ENCODE peak calls at places on chromosomes 5 and 9, in six cellular contexts. Q, O, S, B, M and N are unnamed samples.

GRCh38 chr5:157215826-157216167 is 35.2 kb downstream of the ITK start:
- DNase-seq in B (no peak), M (no peak), O (no peak), S (no peak), Q (no peak), N (no peak)

GRCh38 chr9:89013660-89014059 is 22.4 kb downstream of the S1PR3 start:
- DNase-seq in O (no peak), B (no peak), M (no peak), S (no peak), Q (no peak), N (no peak)

GRCh38 chr5:59540366-59540765 is 353.2 kb downstream of the PDE4D start:
- DNase-seq in M (no peak), O (no peak), Q (no peak), S (no peak), B (no peak), N (no peak)

GRCh38 chr5:178058321-178059012 is 54.9 kb upstream of the N4BP3 start:
- DNase-seq in M (no peak), S (no peak), B (no peak), O (no peak), Q (no peak), N (no peak)

GRCh38 chr9:120886490-120886967 is 9.5 kb upstream of the PHF19 start:
- DNase-seq in B (no peak), Q (no peak), O (no peak), S (peak; percentile 69), M (peak; percentile 91), N (no peak)

GRCh38 chr5:71860048-71860447 is 141.0 kb downstream of the CARTPT start:
- DNase-seq in B (no peak), Q (no peak), M (peak; percentile 58), O (no peak), S (no peak), N (peak; percentile 33)

GRCh38 chr5:61969347-61969746 is 336.7 kb upstream of the KIF2A start:
- DNase-seq in S (no peak), O (no peak), Q (peak; percentile 42), M (no peak), B (no peak), N (no peak)

GRCh38 chr9:3906437-3907213 is 380.8 kb upstream of the RFX3 start:
- DNase-seq in B (no peak), M (peak; percentile 89), S (peak; percentile 29), Q (no peak), O (no peak), N (peak; percentile 96)

GRCh38 chr5:149177911-149178565 is 36.7 kb downstream of the ABLIM3 start:
- DNase-seq in O (no peak), B (no peak), S (no peak), M (no peak), Q (no peak), N (peak; percentile 17)

GRCh38 chr5:128356011-128356410 is 182.0 kb downstream of the FBN2 start:
- DNase-seq in O (no peak), S (no peak), Q (no peak), B (no peak), M (no peak), N (no peak)

GRCh38 chr5:111854196-111854595 is 97.2 kb upstream of the NREP start:
- DNase-seq in B (no peak), M (no peak), O (no peak), Q (no peak), S (no peak), N (no peak)

GRCh38 chr5:177256296-177256695 is 47.2 kb downstream of the RAB24 start:
- DNase-seq in B (no peak), M (peak; percentile 18), O (no peak), Q (no peak), S (no peak), N (no peak)

GRCh38 chr5:66872688-66873333 is 276.6 kb downstream of the MAST4 start:
- DNase-seq in Q (no peak), S (no peak), B (no peak), M (no peak), O (no peak), N (no peak)

GRCh38 chr9:36407122-36407723 is 7.2 kb upstream of the RNF38 start:
- DNase-seq in O (peak; percentile 29), Q (peak; percentile 68), M (peak; percentile 78), B (peak; percentile 62), S (peak; percentile 56), N (peak; percentile 77)

GRCh38 chr5:174737335-174737734 is 13.0 kb downstream of the MSX2 start:
- DNase-seq in O (no peak), B (no peak), Q (no peak), M (no peak), S (no peak), N (no peak)

GRCh38 chr9:121373401-121373769 is 3.3 kb upstream of the STOM start:
- DNase-seq in Q (no peak), S (no peak), O (no peak), M (peak; percentile 56), B (no peak), N (no peak)

DNA sequence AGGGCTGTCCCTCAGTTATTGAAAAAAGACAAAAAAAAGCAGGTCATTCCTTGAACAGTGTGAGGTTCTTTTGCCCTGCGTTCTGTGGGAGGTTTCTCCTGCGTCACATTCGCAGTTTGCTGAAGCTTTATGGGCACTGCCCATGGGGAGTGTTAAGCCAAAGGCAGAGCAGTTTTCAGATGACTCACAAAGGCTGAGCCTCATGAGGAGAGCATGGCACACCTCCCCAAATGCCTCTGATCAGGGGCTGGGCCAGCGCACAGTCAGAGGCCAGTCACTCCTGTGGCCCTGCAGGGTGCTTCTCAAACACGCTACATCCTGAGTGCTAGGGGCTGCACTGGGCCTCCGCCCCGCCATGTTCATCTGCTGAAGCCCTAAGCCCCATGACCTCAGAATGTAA is 38.4 kb downstream of the IRX1 start:
- DNase-seq in Q (no peak), S (no peak), O (no peak), M (no peak), B (no peak), N (no peak)
- H3K4me3 ChIP-seq in Q (no peak overlapping the region), S (no peak overlapping the region), O (no peak overlapping the region), M (no peak overlapping the region), B (no peak overlapping the region), N (no peak overlapping the region)

GRCh38 chr5:126368239-126368812 is 54.9 kb upstream of the GRAMD2B start:
- DNase-seq in B (no peak), M (no peak), O (no peak), S (peak; percentile 24), Q (no peak), N (no peak)
- H3K4me3 ChIP-seq in B (no peak overlapping the region), M (no peak overlapping the region), O (no peak overlapping the region), S (no peak overlapping the region), Q (no peak overlapping the region), N (no peak overlapping the region)

DNA sequence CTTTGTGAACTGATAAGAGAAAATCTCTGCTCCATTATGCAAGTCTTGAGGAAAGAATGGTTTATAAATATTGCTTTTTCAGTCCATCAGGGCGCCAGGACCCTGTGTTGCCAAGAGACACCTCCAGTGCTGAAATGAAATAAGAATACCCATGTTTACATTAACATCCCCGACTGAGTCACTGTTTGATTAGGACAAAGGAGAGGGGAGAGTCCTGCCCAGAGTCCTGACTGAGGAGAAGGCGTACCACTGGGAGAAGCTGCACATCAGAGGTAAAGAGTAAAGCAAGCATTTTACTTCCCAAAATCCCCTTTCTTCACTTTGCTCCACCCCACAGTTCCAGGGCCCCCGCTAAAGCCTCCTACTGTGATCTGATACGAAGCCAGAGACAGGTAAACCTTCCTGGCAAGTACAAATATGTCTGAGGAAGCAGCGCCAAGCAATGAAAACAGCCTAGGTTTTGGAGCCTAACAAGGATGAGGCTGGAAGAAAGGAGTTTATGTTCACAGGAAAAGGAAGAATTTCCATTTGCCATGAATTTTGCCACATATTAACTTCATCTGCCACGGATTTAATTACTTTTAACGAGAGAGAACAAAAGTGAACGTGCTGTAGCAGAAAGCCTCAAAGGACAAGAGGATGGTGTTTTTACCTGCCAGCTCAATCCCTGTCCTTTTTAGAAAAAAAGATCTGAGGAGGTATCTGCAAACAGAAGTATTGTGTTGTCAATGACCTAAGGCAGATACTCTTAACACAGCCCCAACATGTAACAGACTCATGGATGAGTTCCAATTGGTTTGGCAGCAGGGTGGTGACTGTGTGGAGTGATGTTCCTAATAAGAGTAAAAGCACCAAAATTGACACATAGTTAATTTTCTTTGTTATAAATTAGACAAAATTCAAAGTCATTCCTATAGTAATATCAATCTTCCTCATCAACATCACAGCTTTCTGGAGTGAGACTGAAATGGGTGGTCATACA is 209.4 kb upstream of the TLE4 start:
- DNase-seq in O (no peak), Q (no peak), M (no peak), S (no peak), B (no peak), N (no peak)
- H3K4me3 ChIP-seq in O (no peak overlapping the region), Q (no peak overlapping the region), M (no peak overlapping the region), S (no peak overlapping the region), B (no peak overlapping the region), N (no peak overlapping the region)

DNA sequence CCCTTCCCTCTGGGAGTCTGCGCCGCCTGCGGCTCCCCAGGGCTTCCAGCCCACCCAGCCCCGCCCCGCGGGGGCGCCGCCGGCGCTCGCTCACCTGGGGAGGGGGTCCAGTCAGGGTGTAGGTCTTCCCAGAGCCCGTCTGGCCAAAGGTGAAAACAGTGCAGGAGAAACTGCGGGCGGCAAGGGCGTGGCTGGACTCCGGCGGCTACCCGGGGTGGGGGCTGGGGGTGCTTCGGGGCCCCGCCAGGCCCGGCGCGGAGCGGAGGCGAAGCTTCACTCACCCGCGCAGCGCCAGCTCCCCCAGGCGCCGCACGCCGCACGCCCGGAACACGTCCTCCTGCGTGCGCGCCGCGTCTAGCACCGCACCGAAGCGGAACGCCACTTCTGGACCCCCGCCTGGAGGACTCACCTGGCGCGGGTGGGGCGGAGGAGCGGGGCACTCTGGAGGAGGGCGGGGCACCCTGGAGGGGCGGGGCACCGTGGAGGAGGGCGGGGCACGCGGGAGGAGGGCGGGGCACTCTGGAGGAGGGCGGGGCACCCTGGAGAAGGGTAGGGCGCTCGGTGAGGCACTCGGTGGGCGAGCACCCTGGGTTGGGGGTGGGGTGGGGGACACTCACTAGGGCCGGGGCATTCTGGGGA is 952 bp downstream of the KIF12 start:
- DNase-seq in O (no peak), M (no peak), Q (peak; percentile 35), B (peak; percentile 64), S (peak; percentile 26), N (no peak)
- H3K4me3 ChIP-seq in O (peak overlapping the region; percentile 57), M (peak overlapping the region; percentile 50), Q (peak overlapping the region; percentile 56), B (peak overlapping the region; percentile 19), S (peak overlapping the region; percentile 21), N (peak overlapping the region; percentile 22)

DNA sequence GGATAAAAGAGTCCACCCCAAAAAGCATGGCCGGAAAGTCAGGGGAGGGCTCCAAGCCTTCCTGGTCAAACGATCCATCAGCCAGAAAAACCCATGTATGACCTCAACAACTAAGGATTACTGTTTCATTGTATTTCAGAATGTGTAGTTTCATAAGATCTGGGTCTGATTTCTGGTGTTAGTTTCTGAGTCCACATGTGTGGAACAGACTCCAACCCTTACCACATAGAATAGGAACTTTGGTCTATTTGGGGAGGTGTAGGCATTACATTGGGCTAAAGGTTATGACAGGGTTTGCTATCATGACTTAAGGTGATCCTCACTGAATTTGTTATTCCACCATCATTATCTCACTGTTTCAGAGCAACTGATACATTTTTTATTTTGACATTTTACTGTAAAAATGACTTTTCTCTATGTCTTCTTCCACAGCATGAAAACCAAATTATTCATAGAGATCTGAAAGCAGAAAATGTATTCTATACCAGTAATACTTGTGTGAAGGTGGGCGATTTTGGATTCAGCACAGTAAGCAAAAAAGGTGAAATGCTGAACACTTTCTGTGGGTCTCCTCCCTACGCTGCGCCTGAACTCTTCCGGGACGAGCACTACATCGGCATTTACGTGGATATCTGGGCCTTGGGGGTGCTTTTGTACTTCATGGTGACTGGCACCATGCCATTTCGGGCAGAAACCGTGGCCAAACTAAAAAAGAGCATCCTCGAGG is 33.5 kb downstream of the HMGCS1 start:
- DNase-seq in O (no peak), B (no peak), Q (no peak), S (no peak), M (no peak), N (no peak)
- H3K4me3 ChIP-seq in O (no peak overlapping the region), B (no peak overlapping the region), Q (no peak overlapping the region), S (no peak overlapping the region), M (no peak overlapping the region), N (no peak overlapping the region)